ENCODE peak calls at places on chromosome 12, in ten cellular contexts. G, N, A, V, X, F, Q, O, S and W are unnamed samples.

GRCh38 chr12:119158004-119158776 is 20.5 kb upstream of the HSPB8 start:
- DNase-seq in X (no peak), A (no peak), F (no peak), V (no peak), O (no peak), S (no peak), G (no peak), Q (no peak), N (no peak), W (no peak)

GRCh38 chr12:94638521-94638920 is 11.8 kb downstream of the TMCC3 start:
- DNase-seq in F (no peak), A (no peak), O (no peak), V (no peak), X (no peak), G (no peak), N (no peak), S (no peak), Q (no peak), W (no peak)

GRCh38 chr12:2868986-2869385 is 8.0 kb downstream of the FOXM1 start:
- DNase-seq in F (no peak), G (no peak), N (no peak), X (no peak), Q (no peak), O (no peak), V (no peak), A (no peak), S (no peak), W (no peak)

GRCh38 chr12:52473738-52474137 is at the start of gene KRT6C:
- DNase-seq in Q (no peak), V (no peak), F (no peak), A (no peak), X (no peak), S (no peak), N (no peak), G (no peak), O (no peak), W (no peak)

GRCh38 chr12:131896811-131897270 is 2.4 kb downstream of the ULK1 start:
- DNase-seq in V (no peak), X (no peak), N (no peak), S (no peak), F (no peak), Q (no peak), O (no peak), G (no peak), A (no peak), W (no peak)

GRCh38 chr12:63897931-63898330 is 53.4 kb downstream of the SRGAP1 start:
- DNase-seq in N (no peak), F (no peak), G (no peak), S (no peak), O (no peak), Q (no peak), X (peak), A (peak), V (no peak), W (no peak)

GRCh38 chr12:55072093-55072492 is 52.3 kb downstream of the NEUROD4 start:
- DNase-seq in O (peak), Q (no peak), F (no peak), G (peak), V (peak), A (peak), X (peak), S (no peak), N (peak), W (no peak)

GRCh38 chr12:57063991-57064725 is 14.2 kb upstream of the MYO1A start:
- DNase-seq in N (no peak), X (no peak), A (no peak), G (peak), S (no peak), O (no peak), F (no peak), Q (no peak), V (no peak), W (no peak)

GRCh38 chr12:72444125-72444524 is 172.0 kb downstream of the TRHDE start:
- DNase-seq in Q (no peak), X (no peak), O (no peak), F (no peak), N (no peak), V (no peak), S (no peak), G (no peak), A (no peak), W (no peak)

GRCh38 chr12:49344486-49345047 is 2.1 kb upstream of the DNAJC22 start:
- DNase-seq in S (no peak), X (no peak), Q (no peak), N (no peak), F (no peak), V (no peak), G (no peak), O (no peak), A (no peak), W (no peak)

GRCh38 chr12:94099191-94099983 is 49.0 kb upstream of the PLXNC1 start:
- DNase-seq in Q (no peak), N (no peak), O (no peak), V (no peak), F (no peak), A (no peak), G (no peak), X (no peak), S (no peak), W (no peak)

GRCh38 chr12:38892976-38893375 is 12.4 kb downstream of the CPNE8 start:
- DNase-seq in O (no peak), S (no peak), X (no peak), V (no peak), A (no peak), F (no peak), N (no peak), Q (no peak), G (no peak), W (no peak)

GRCh38 chr12:114866331-114866730 is 182.4 kb upstream of the TBX3 start:
- DNase-seq in A (no peak), N (no peak), X (no peak), S (no peak), G (no peak), F (no peak), O (no peak), Q (no peak), V (no peak), W (no peak)

GRCh38 chr12:92139634-92140555 is 5.8 kb downstream of the BTG1 start:
- DNase-seq in A (no peak), N (no peak), G (no peak), Q (no peak), X (no peak), O (no peak), S (no peak), V (no peak), F (no peak), W (no peak)

GRCh38 chr12:58566599-58566998 is 353.7 kb downstream of the LRIG3 start:
- DNase-seq in A (no peak), X (no peak), O (no peak), S (no peak), Q (no peak), G (no peak), V (no peak), N (no peak), F (no peak), W (no peak)